ENCODE peak calls at places on chromosomes 2 and 18, in six cellular contexts. K is stimulated activated CD4-positive, alpha-beta T cell treated with anti-CD3 and anti-CD28 coated beads, TNF-alpha, amount 100 ng/mL, for 4 hours; A is AG20443; J is AG08396; T is GDM1; R is NAMALWA. M is an unnamed sample.

GRCh38 chr2:30225131-30225762 is 6.1 kb upstream of the LBH start:
- DNase-seq in K (no peak), A (peak), J (peak), T (peak), R (peak), M (peak)

GRCh38 chr2:34991508-34992274 is 1363.9 kb upstream of the CRIM1 start:
- DNase-seq in K (no peak), A (no peak), J (no peak), T (no peak), R (no peak), M (no peak)

GRCh38 chr2:85950743-85951142 is 62.0 kb upstream of the ST3GAL5 start:
- DNase-seq in K (no peak), A (no peak), J (no peak), T (no peak), R (no peak), M (no peak)

GRCh38 chr2:241963223-241963622 is 93.7 kb downstream of the RTP5 start:
- DNase-seq in K (no peak), A (no peak), J (no peak), T (no peak), R (peak), M (no peak)

GRCh38 chr2:64649013-64649484 is 4.7 kb downstream of the SERTAD2 start:
- DNase-seq in K (no peak), A (no peak), J (no peak), T (no peak), R (no peak), M (no peak)

GRCh38 chr2:174788291-174788929 is 24.1 kb upstream of the CHRNA1 start:
- DNase-seq in K (no peak), A (peak), J (peak), T (no peak), R (no peak), M (peak)

GRCh38 chr18:79698668-79699335 is 19.2 kb downstream of the CTDP1 start:
- DNase-seq in K (no peak), A (peak), J (peak), T (no peak), R (no peak), M (no peak)

GRCh38 chr2:171178993-171179392 is 18.3 kb upstream of the TLK1 start:
- DNase-seq in K (no peak), A (no peak), J (no peak), T (no peak), R (no peak), M (no peak)

GRCh38 chr18:38790303-38790702 is 1224.7 kb upstream of the CELF4 start:
- DNase-seq in K (no peak), A (no peak), J (no peak), T (no peak), R (peak), M (no peak)

GRCh38 chr2:98346259-98347236 is at the start of gene CNGA3:
- DNase-seq in K (no peak), A (peak), J (peak), T (no peak), R (no peak), M (peak)

GRCh38 chr2:196248467-196249104 is 77.2 kb upstream of the STK17B start:
- DNase-seq in K (no peak), A (no peak), J (no peak), T (no peak), R (peak), M (no peak)

GRCh38 chr2:199987586-199987985 is 32.2 kb downstream of the MAIP1 start:
- DNase-seq in K (no peak), A (no peak), J (no peak), T (no peak), R (no peak), M (no peak)

GRCh38 chr2:195406886-195407603 is 250.0 kb upstream of the SLC39A10 start:
- DNase-seq in K (no peak), A (no peak), J (no peak), T (no peak), R (no peak), M (no peak)

GRCh38 chr2:69779258-69779989 is 37.5 kb downstream of the ANXA4 start:
- DNase-seq in K (no peak), A (no peak), J (no peak), T (no peak), R (no peak), M (peak)

GRCh38 chr2:45851576-45852304 is 200.3 kb downstream of the PRKCE start:
- DNase-seq in K (no peak), A (peak), J (peak), T (no peak), R (no peak), M (peak)

GRCh38 chr2:8316356-8316755 is 365.5 kb upstream of the ID2 start:
- DNase-seq in K (no peak), A (no peak), J (no peak), T (no peak), R (no peak), M (no peak)

GRCh38 chr2:236653863-236654262 is 84.2 kb downstream of the ACKR3 start:
- DNase-seq in K (no peak), A (no peak), J (no peak), T (no peak), R (no peak), M (no peak)

GRCh38 chr18:74013955-74014354 is 133.7 kb downstream of the FBXO15 start:
- DNase-seq in K (no peak), A (peak), J (peak), T (no peak), R (no peak), M (peak)

GRCh38 chr2:240513544-240514287 is 44.1 kb downstream of the ANKMY1 start:
- DNase-seq in K (peak), A (peak), J (peak), T (peak), R (peak), M (peak)

GRCh38 chr2:199455533-199456382 is 2.0 kb downstream of the SATB2 start:
- DNase-seq in K (no peak), A (no peak), J (no peak), T (no peak), R (no peak), M (peak)

GRCh38 chr2:160096414-160096813 is 34.0 kb upstream of the PLA2R1 start:
- DNase-seq in K (no peak), A (no peak), J (no peak), T (no peak), R (no peak), M (no peak)

GRCh38 chr2:241773511-241774418 is 2.9 kb upstream of the GAL3ST2 start:
- DNase-seq in K (no peak), A (no peak), J (peak), T (no peak), R (no peak), M (peak)

GRCh38 chr2:37705191-37705590 is 33.7 kb upstream of the CDC42EP3 start:
- DNase-seq in K (no peak), A (no peak), J (no peak), T (no peak), R (no peak), M (no peak)

GRCh38 chr2:47189635-47190034 is 34.5 kb upstream of the STPG4 start:
- DNase-seq in K (no peak), A (peak), J (peak), T (no peak), R (no peak), M (peak)

GRCh38 chr18:62387257-62387656 is 62.1 kb downstream of the TNFRSF11A start:
- DNase-seq in K (no peak), A (no peak), J (no peak), T (no peak), R (no peak), M (no peak)

GRCh38 chr2:134021830-134022524 is 231.9 kb upstream of the MGAT5 start:
- DNase-seq in K (no peak), A (no peak), J (no peak), T (no peak), R (peak), M (no peak)

GRCh38 chr2:179440642-179441251 is 176.1 kb upstream of the SESTD1 start:
- DNase-seq in K (no peak), A (no peak), J (no peak), T (peak), R (peak), M (peak)

GRCh38 chr2:55408098-55408882 is 11.4 kb downstream of the CCDC88A start:
- DNase-seq in K (no peak), A (no peak), J (no peak), T (no peak), R (no peak), M (no peak)

GRCh38 chr2:70954886-70955285 is 19.2 kb downstream of the ATP6V1B1 start:
- DNase-seq in K (no peak), A (peak), J (no peak), T (no peak), R (no peak), M (no peak)